ENCODE peak calls at places on chromosomes 5 and 9, in five cellular contexts. B is Daoy, J is NCI-H1105 treated with DMSO at 0.1 percent for 48 hours, T is ureter, A is NAMALWA. R is an unnamed sample.

GRCh38 chr5:68071731-68072130 is 143.8 kb upstream of the PIK3R1 start:
- DNase-seq in B (peak), A (no peak), T (no peak), J (no peak), R (no peak)

GRCh38 chr5:33370135-33370472 is 70.7 kb upstream of the TARS1 start:
- DNase-seq in A (no peak), J (no peak), B (peak), T (no peak), R (peak)

GRCh38 chr5:59799668-59800374 is 93.7 kb downstream of the PDE4D start:
- DNase-seq in B (peak), J (peak), A (peak), T (no peak), R (no peak)

GRCh38 chr5:53603009-53603687 is 42.7 kb downstream of the NDUFS4 start:
- DNase-seq in T (no peak), J (no peak), B (no peak), A (no peak), R (no peak)

GRCh38 chr9:113728989-113729388 is 147.1 kb upstream of the ZNF618 start:
- DNase-seq in J (no peak), A (no peak), B (no peak), T (no peak), R (no peak)

GRCh38 chr5:446864-447263 is 3.9 kb downstream of the EXOC3 start:
- DNase-seq in A (peak), J (peak), B (no peak), T (no peak), R (no peak)

GRCh38 chr5:150801117-150801927 is 22.8 kb downstream of the SMIM3 start:
- DNase-seq in T (no peak), J (peak), B (peak), A (peak), R (peak)

GRCh38 chr9:109014267-109015025 is 1.1 kb upstream of the CTNNAL1 start:
- DNase-seq in B (peak), A (peak), J (no peak), T (no peak), R (no peak)

GRCh38 chr9:131773911-131774379 is 34.1 kb upstream of the RAPGEF1 start:
- DNase-seq in B (peak), A (peak), T (no peak), J (no peak), R (peak)

GRCh38 chr5:58201922-58202648 is 257.8 kb downstream of the PLK2 start:
- DNase-seq in J (peak), A (no peak), B (peak), T (no peak), R (no peak)

GRCh38 chr5:53201746-53202145 is 92.2 kb upstream of the MOCS2 start:
- DNase-seq in T (no peak), J (no peak), B (no peak), A (peak), R (no peak)

GRCh38 chr5:179862296-179862695 is 3.7 kb upstream of the MRNIP start:
- DNase-seq in T (no peak), J (no peak), B (no peak), A (no peak), R (no peak)

GRCh38 chr5:140142802-140143201 is 17.1 kb downstream of the IGIP start:
- DNase-seq in T (no peak), B (no peak), J (no peak), A (no peak), R (no peak)

GRCh38 chr5:61624553-61624952 is 292.5 kb downstream of the ZSWIM6 start:
- DNase-seq in J (no peak), B (no peak), T (no peak), A (no peak), R (no peak)

GRCh38 chr9:17005085-17005484 is 129.8 kb upstream of the CNTLN start:
- DNase-seq in B (peak), A (no peak), T (peak), J (peak), R (peak)

GRCh38 chr5:126383246-126383645 is 40.0 kb upstream of the GRAMD2B start:
- DNase-seq in B (peak), T (no peak), A (no peak), J (no peak), R (peak)

GRCh38 chr9:91071185-91071990 is 269.8 kb downstream of the SYK start:
- DNase-seq in T (no peak), J (no peak), B (peak), A (no peak), R (peak)

GRCh38 chr9:33988219-33988890 is 60.3 kb downstream of the UBAP2 start:
- DNase-seq in B (no peak), A (no peak), T (no peak), J (no peak), R (no peak)

GRCh38 chr5:88695232-88695631 is 187.8 kb downstream of the MEF2C start:
- DNase-seq in J (no peak), A (no peak), T (no peak), B (no peak), R (no peak)

GRCh38 chr5:22473865-22474264 is 379.3 kb downstream of the CDH12 start:
- DNase-seq in B (no peak), T (no peak), A (no peak), J (no peak), R (no peak)

GRCh38 chr5:55062039-55062779 is 38.2 kb downstream of the GZMK start:
- DNase-seq in B (no peak), J (peak), T (no peak), A (no peak), R (no peak)

GRCh38 chr9:22044583-22044982 is 35.5 kb upstream of the CDKN2B start:
- DNase-seq in J (no peak), T (no peak), B (no peak), A (no peak), R (no peak)

GRCh38 chr9:71250626-71251025 is 129.2 kb upstream of the TRPM3 start:
- DNase-seq in T (no peak), J (no peak), A (no peak), B (no peak), R (no peak)

GRCh38 chr5:82329393-82329792 is 51.2 kb upstream of the RPS23 start:
- DNase-seq in T (no peak), A (no peak), B (no peak), J (no peak), R (no peak)

GRCh38 chr5:141793881-141794280 is 84.3 kb downstream of the PCDH1 start:
- DNase-seq in J (no peak), A (no peak), T (no peak), B (no peak), R (no peak)

GRCh38 chr5:150162142-150162513 is 4.5 kb upstream of the CDX1 start:
- DNase-seq in T (no peak), J (no peak), B (no peak), A (no peak), R (no peak)

GRCh38 chr9:15189491-15189890 is 117.5 kb downstream of the TTC39B start:
- DNase-seq in J (no peak), A (no peak), B (no peak), T (no peak), R (no peak)

GRCh38 chr5:158414780-158415179 is 555.8 kb upstream of the CLINT1 start:
- DNase-seq in T (no peak), A (no peak), J (no peak), B (peak), R (no peak)